ENCODE peak calls at places on chromosome 10, in six cellular contexts. One of them, this sample, is unnamed.

GRCh38 chr10:97134983-97135382 is 50.8 kb downstream of the SLIT1 start:
- DNase-seq in GM12865: no peak
- DNase-seq in IMR-90: no peak
- DNase-seq in heart left ventricle: no peak
- DNase-seq in CD8-positive, alpha-beta T cell: no peak
- DNase-seq in cardiac muscle cell: no peak
- DNase-seq in this sample: no peak

GRCh38 chr10:116082211-116082610 is 190.8 kb downstream of the GFRA1 start:
- DNase-seq in IMR-90: peak; percentile 2
- DNase-seq in heart left ventricle: no peak
- DNase-seq in cardiac muscle cell: no peak
- DNase-seq in CD8-positive, alpha-beta T cell: no peak
- DNase-seq in GM12865: no peak
- DNase-seq in this sample: no peak

GRCh38 chr10:71852335-71852937 is 1.4 kb upstream of the PSAP start:
- DNase-seq in IMR-90: no peak
- DNase-seq in CD8-positive, alpha-beta T cell: no peak
- DNase-seq in heart left ventricle: peak; percentile 53
- DNase-seq in GM12865: peak; percentile 28
- DNase-seq in cardiac muscle cell: no peak
- DNase-seq in this sample: no peak

GRCh38 chr10:32055478-32056135 is 618 bp downstream of the KIF5B start:
- DNase-seq in cardiac muscle cell: peak; percentile 88
- DNase-seq in IMR-90: peak; percentile 41
- DNase-seq in heart left ventricle: peak; percentile 77
- DNase-seq in CD8-positive, alpha-beta T cell: peak; percentile 42
- DNase-seq in GM12865: peak; percentile 70
- DNase-seq in this sample: peak; percentile 62

GRCh38 chr10:116849271-116850057 is at the start of gene ENO4:
- DNase-seq in GM12865: peak; percentile 60
- DNase-seq in heart left ventricle: peak; percentile 68
- DNase-seq in cardiac muscle cell: peak; percentile 94
- DNase-seq in CD8-positive, alpha-beta T cell: no peak
- DNase-seq in IMR-90: peak; percentile 73
- DNase-seq in this sample: peak; percentile 82

GRCh38 chr10:110169586-110169985 is 37.8 kb upstream of the MXI1 start:
- DNase-seq in cardiac muscle cell: no peak
- DNase-seq in IMR-90: no peak
- DNase-seq in CD8-positive, alpha-beta T cell: no peak
- DNase-seq in heart left ventricle: no peak
- DNase-seq in GM12865: no peak
- DNase-seq in this sample: no peak

GRCh38 chr10:100520811-100521210 is 1.1 kb upstream of the SEC31B start:
- DNase-seq in IMR-90: peak; percentile 77
- DNase-seq in heart left ventricle: no peak
- DNase-seq in CD8-positive, alpha-beta T cell: no peak
- DNase-seq in GM12865: no peak
- DNase-seq in cardiac muscle cell: no peak
- DNase-seq in this sample: no peak

GRCh38 chr10:70348228-70348850 is 34.1 kb downstream of the LRRC20 start:
- DNase-seq in GM12865: peak; percentile 57
- DNase-seq in heart left ventricle: no peak
- DNase-seq in cardiac muscle cell: peak; percentile 30
- DNase-seq in CD8-positive, alpha-beta T cell: no peak
- DNase-seq in IMR-90: no peak
- DNase-seq in this sample: peak; percentile 48

GRCh38 chr10:283140-283479 is 147.9 kb downstream of the ZMYND11 start:
- DNase-seq in GM12865: no peak
- DNase-seq in CD8-positive, alpha-beta T cell: no peak
- DNase-seq in IMR-90: no peak
- DNase-seq in cardiac muscle cell: no peak
- DNase-seq in heart left ventricle: no peak
- DNase-seq in this sample: no peak

GRCh38 chr10:102780246-102780645 is 36.5 kb downstream of the WBP1L start:
- DNase-seq in GM12865: no peak
- DNase-seq in heart left ventricle: no peak
- DNase-seq in IMR-90: peak; percentile 77
- DNase-seq in cardiac muscle cell: no peak
- DNase-seq in CD8-positive, alpha-beta T cell: no peak
- DNase-seq in this sample: peak; percentile 63

GRCh38 chr10:101879456-101880189 is 36.0 kb upstream of the KCNIP2 start:
- DNase-seq in IMR-90: peak; percentile 97
- DNase-seq in heart left ventricle: no peak
- DNase-seq in GM12865: no peak
- DNase-seq in cardiac muscle cell: no peak
- DNase-seq in CD8-positive, alpha-beta T cell: no peak
- DNase-seq in this sample: peak; percentile 81

GRCh38 chr10:96456296-96456840 is 57.4 kb downstream of the TLL2 start:
- DNase-seq in cardiac muscle cell: no peak
- DNase-seq in heart left ventricle: no peak
- DNase-seq in CD8-positive, alpha-beta T cell: no peak
- DNase-seq in GM12865: no peak
- DNase-seq in IMR-90: no peak
- DNase-seq in this sample: no peak

GRCh38 chr10:110637558-110638053 is 6.5 kb upstream of the RBM20 start:
- DNase-seq in GM12865: no peak
- DNase-seq in heart left ventricle: no peak
- DNase-seq in CD8-positive, alpha-beta T cell: no peak
- DNase-seq in IMR-90: peak; percentile 21
- DNase-seq in cardiac muscle cell: peak; percentile 42
- DNase-seq in this sample: no peak

GRCh38 chr10:68666280-68666760 is 54.7 kb upstream of the CCAR1 start:
- DNase-seq in IMR-90: peak; percentile 95
- DNase-seq in CD8-positive, alpha-beta T cell: no peak
- DNase-seq in heart left ventricle: no peak
- DNase-seq in GM12865: no peak
- DNase-seq in cardiac muscle cell: no peak
- DNase-seq in this sample: peak; percentile 95

GRCh38 chr10:70493660-70494234 is 15.2 kb downstream of the PALD1 start:
- DNase-seq in cardiac muscle cell: peak; percentile 75
- DNase-seq in GM12865: peak; percentile 95
- DNase-seq in heart left ventricle: no peak
- DNase-seq in IMR-90: no peak
- DNase-seq in CD8-positive, alpha-beta T cell: no peak
- DNase-seq in this sample: no peak

GRCh38 chr10:80144302-80145131 is 12.0 kb downstream of the PLAC9 start:
- DNase-seq in CD8-positive, alpha-beta T cell: peak; percentile 16
- DNase-seq in IMR-90: no peak
- DNase-seq in cardiac muscle cell: no peak
- DNase-seq in heart left ventricle: peak; percentile 22
- DNase-seq in GM12865: peak; percentile 22
- DNase-seq in this sample: no peak

GRCh38 chr10:17003151-17003550 is 126.5 kb downstream of the CUBN start:
- DNase-seq in CD8-positive, alpha-beta T cell: peak; percentile 49
- DNase-seq in heart left ventricle: no peak
- DNase-seq in IMR-90: peak; percentile 86
- DNase-seq in GM12865: no peak
- DNase-seq in cardiac muscle cell: no peak
- DNase-seq in this sample: peak; percentile 96

GRCh38 chr10:33134011-33134751 is 176.2 kb upstream of the ITGB1 start:
- DNase-seq in heart left ventricle: no peak
- DNase-seq in cardiac muscle cell: no peak
- DNase-seq in CD8-positive, alpha-beta T cell: peak; percentile 57
- DNase-seq in GM12865: peak; percentile 26
- DNase-seq in IMR-90: peak; percentile 88
- DNase-seq in this sample: peak; percentile 87

GRCh38 chr10:45150997-45151396 is 150.3 kb downstream of the ZNF22 start:
- DNase-seq in IMR-90: no peak
- DNase-seq in GM12865: no peak
- DNase-seq in CD8-positive, alpha-beta T cell: no peak
- DNase-seq in cardiac muscle cell: no peak
- DNase-seq in heart left ventricle: no peak
- DNase-seq in this sample: no peak

GRCh38 chr10:121709674-121710073 is 111.4 kb upstream of the FGFR2 start:
- DNase-seq in IMR-90: no peak
- DNase-seq in heart left ventricle: no peak
- DNase-seq in CD8-positive, alpha-beta T cell: no peak
- DNase-seq in cardiac muscle cell: no peak
- DNase-seq in GM12865: no peak
- DNase-seq in this sample: peak; percentile 72

GRCh38 chr10:113345860-113346259 is 207.0 kb upstream of the HABP2 start:
- DNase-seq in GM12865: no peak
- DNase-seq in cardiac muscle cell: no peak
- DNase-seq in IMR-90: no peak
- DNase-seq in CD8-positive, alpha-beta T cell: no peak
- DNase-seq in heart left ventricle: no peak
- DNase-seq in this sample: no peak

GRCh38 chr10:79192677-79193003 is 123.9 kb downstream of the ZMIZ1 start:
- DNase-seq in CD8-positive, alpha-beta T cell: no peak
- DNase-seq in heart left ventricle: no peak
- DNase-seq in IMR-90: peak; percentile 73
- DNase-seq in cardiac muscle cell: no peak
- DNase-seq in GM12865: no peak
- DNase-seq in this sample: peak; percentile 64

GRCh38 chr10:21401196-21401595 is 124.3 kb downstream of the SKIDA1 start:
- DNase-seq in CD8-positive, alpha-beta T cell: no peak
- DNase-seq in GM12865: no peak
- DNase-seq in cardiac muscle cell: no peak
- DNase-seq in heart left ventricle: no peak
- DNase-seq in IMR-90: peak; percentile 56
- DNase-seq in this sample: no peak

GRCh38 chr10:56319386-56319785 is 41.7 kb downstream of the ZWINT start:
- DNase-seq in CD8-positive, alpha-beta T cell: no peak
- DNase-seq in GM12865: peak; percentile 75
- DNase-seq in heart left ventricle: no peak
- DNase-seq in IMR-90: peak; percentile 76
- DNase-seq in cardiac muscle cell: no peak
- DNase-seq in this sample: peak; percentile 92

GRCh38 chr10:47348661-47349470 is 703 bp downstream of the RBP3 start:
- DNase-seq in heart left ventricle: no peak
- DNase-seq in CD8-positive, alpha-beta T cell: no peak
- DNase-seq in cardiac muscle cell: no peak
- DNase-seq in IMR-90: no peak
- DNase-seq in GM12865: no peak
- DNase-seq in this sample: no peak

GRCh38 chr10:133185916-133186315 is 25.9 kb downstream of the KNDC1 start:
- DNase-seq in heart left ventricle: no peak
- DNase-seq in GM12865: no peak
- DNase-seq in IMR-90: no peak
- DNase-seq in CD8-positive, alpha-beta T cell: no peak
- DNase-seq in cardiac muscle cell: no peak
- DNase-seq in this sample: no peak

GRCh38 chr10:78035025-78035424 is 1.4 kb downstream of the RPS24 start:
- DNase-seq in CD8-positive, alpha-beta T cell: no peak
- DNase-seq in cardiac muscle cell: no peak
- DNase-seq in GM12865: no peak
- DNase-seq in heart left ventricle: no peak
- DNase-seq in IMR-90: peak; percentile 28
- DNase-seq in this sample: peak; percentile 62
- H3K4me3 ChIP-seq in CD8-positive, alpha-beta T cell: peak overlapping the region; percentile 74
- H3K4me3 ChIP-seq in cardiac muscle cell: peak overlapping the region; percentile 78
- H3K4me3 ChIP-seq in GM12865: peak overlapping the region; percentile 77
- H3K4me3 ChIP-seq in heart left ventricle: peak overlapping the region; percentile 77
- H3K4me3 ChIP-seq in IMR-90: peak overlapping the region; percentile 69
- H3K4me3 ChIP-seq in this sample: peak overlapping the region; percentile 98

GRCh38 chr10:8513155-8514147 is 459.0 kb downstream of the GATA3 start:
- DNase-seq in cardiac muscle cell: no peak
- DNase-seq in heart left ventricle: no peak
- DNase-seq in GM12865: no peak
- DNase-seq in CD8-positive, alpha-beta T cell: no peak
- DNase-seq in IMR-90: no peak
- DNase-seq in this sample: no peak
- TF ChIP-seq CTCF in cardiac muscle cell: no peak
- TF ChIP-seq CTCF in heart left ventricle: no peak
- TF ChIP-seq CTCF in GM12865: no peak
- TF ChIP-seq CTCF in CD8-positive, alpha-beta T cell: no peak
- TF ChIP-seq CTCF in IMR-90: no peak
- TF ChIP-seq CTCF in this sample: no peak

GRCh38 chr10:125084191-125085186 is 75.9 kb downstream of the CTBP2 start:
- DNase-seq in cardiac muscle cell: no peak
- DNase-seq in heart left ventricle: peak; percentile 81
- DNase-seq in CD8-positive, alpha-beta T cell: no peak
- DNase-seq in GM12865: no peak
- DNase-seq in IMR-90: peak; percentile 97
- DNase-seq in this sample: peak; percentile 94
- H3K4me3 ChIP-seq in cardiac muscle cell: no peak overlapping the region
- H3K4me3 ChIP-seq in heart left ventricle: peak overlapping the region; percentile 34
- H3K4me3 ChIP-seq in CD8-positive, alpha-beta T cell: no peak overlapping the region
- H3K4me3 ChIP-seq in GM12865: no peak overlapping the region
- H3K4me3 ChIP-seq in IMR-90: no peak overlapping the region
- H3K4me3 ChIP-seq in this sample: no peak overlapping the region

GRCh38 chr10:118308664-118309063 is 33.5 kb downstream of the FAM204A start:
- DNase-seq in cardiac muscle cell: no peak
- DNase-seq in CD8-positive, alpha-beta T cell: no peak
- DNase-seq in heart left ventricle: no peak
- DNase-seq in IMR-90: no peak
- DNase-seq in GM12865: no peak
- DNase-seq in this sample: no peak
- TF ChIP-seq CTCF in cardiac muscle cell: no peak
- TF ChIP-seq CTCF in CD8-positive, alpha-beta T cell: no peak
- TF ChIP-seq CTCF in heart left ventricle: no peak
- TF ChIP-seq CTCF in IMR-90: peak; percentile 1
- TF ChIP-seq CTCF in GM12865: no peak
- TF ChIP-seq CTCF in this sample: peak; percentile 18

GRCh38 chr10:127500098-127500497 is 49.0 kb upstream of the NPS start:
- DNase-seq in cardiac muscle cell: no peak
- DNase-seq in CD8-positive, alpha-beta T cell: no peak
- DNase-seq in GM12865: no peak
- DNase-seq in IMR-90: no peak
- DNase-seq in heart left ventricle: no peak
- DNase-seq in this sample: no peak

DNA sequence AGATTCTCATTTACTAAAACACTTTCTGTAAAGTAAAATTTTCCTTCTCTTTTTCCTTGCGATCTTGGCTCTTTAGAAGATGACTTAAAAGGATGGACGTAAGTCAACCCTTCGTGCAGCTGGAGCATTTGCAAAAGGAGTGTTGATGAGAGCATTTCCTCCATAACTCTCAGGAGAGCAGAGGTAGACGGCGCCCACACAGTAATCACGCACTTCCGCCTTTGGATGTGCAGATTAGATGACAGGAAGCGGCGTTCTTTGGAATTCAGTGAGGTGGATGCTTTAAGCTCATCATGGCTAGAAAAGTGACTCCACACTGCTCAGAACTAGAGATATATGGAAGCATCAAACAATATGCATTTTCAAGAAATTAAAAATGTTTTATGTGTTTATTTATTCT is 43.0 kb upstream of the NPS start:
- DNase-seq in CD8-positive, alpha-beta T cell: no peak
- DNase-seq in heart left ventricle: peak; percentile 43
- DNase-seq in cardiac muscle cell: no peak
- DNase-seq in IMR-90: no peak
- DNase-seq in GM12865: no peak
- DNase-seq in this sample: no peak
- H3K4me3 ChIP-seq in CD8-positive, alpha-beta T cell: no peak overlapping the region
- H3K4me3 ChIP-seq in heart left ventricle: no peak overlapping the region
- H3K4me3 ChIP-seq in cardiac muscle cell: no peak overlapping the region
- H3K4me3 ChIP-seq in IMR-90: no peak overlapping the region
- H3K4me3 ChIP-seq in GM12865: no peak overlapping the region
- H3K4me3 ChIP-seq in this sample: no peak overlapping the region

This sample was measured in fibroblast of villous mesenchyme.